ENCODE peak calls at places on chromosomes 11 and 22, in seven cellular contexts. C is fibroblast of the conjunctiva; Z is activated CD8-positive, alpha-beta memory T cell treated with anti-CD3 and anti-CD28 coated beads, Interleukin-2, amount 50 U/mL, for 48 hours; F is Jurkat, Clone E6-1; G is activated CD8-positive, alpha-beta T cell treated with anti-CD3 and anti-CD28 coated beads for 36 hours; D is colonic mucosa; B is stimulated activated effector memory CD8-positive, alpha-beta T cell treated with anti-CD3 and anti-CD28 coated beads, Interleukin-12 subunit alpha, Interleukin-12 subunit beta, amount 100 ng/mL, for 72 hours. S is an unnamed sample.

GRCh38 chr11:94120946-94121345 is 7.7 kb upstream of the PANX1 start:
- DNase-seq in C (no peak), Z (no peak), F (no peak), G (no peak), D (no peak), B (no peak), S (no peak)

GRCh38 chr11:116104480-116105174 is 600.4 kb upstream of the CADM1 start:
- DNase-seq in C (no peak), Z (no peak), F (no peak), G (no peak), D (no peak), B (no peak), S (no peak)

GRCh38 chr11:68653486-68654430 is 30.6 kb upstream of the GAL start:
- DNase-seq in C (no peak), Z (no peak), F (no peak), G (no peak), D (no peak), B (no peak), S (no peak)

GRCh38 chr11:123062892-123063395 is 1.0 kb upstream of the HSPA8 start:
- DNase-seq in C (no peak), Z (no peak), F (no peak), G (no peak), D (no peak), B (no peak), S (no peak)

GRCh38 chr11:106076421-106076922 is 675 bp downstream of the KBTBD3 start:
- DNase-seq in C (no peak), Z (no peak), F (no peak), G (peak; percentile 7), D (peak; percentile 30), B (no peak), S (peak; percentile 49)

GRCh38 chr11:15471028-15471708 is 356.4 kb downstream of the INSC start:
- DNase-seq in C (no peak), Z (no peak), F (no peak), G (no peak), D (peak; percentile 59), B (no peak), S (no peak)

GRCh38 chr11:115548878-115549528 is 44.8 kb upstream of the CADM1 start:
- DNase-seq in C (no peak), Z (no peak), F (no peak), G (no peak), D (peak; percentile 30), B (no peak), S (no peak)

GRCh38 chr11:130192845-130193267 is 33.3 kb downstream of the ST14 start:
- DNase-seq in C (no peak), Z (no peak), F (no peak), G (no peak), D (no peak), B (no peak), S (no peak)

GRCh38 chr11:118570787-118571186 is 1.4 kb upstream of the ARCN1 start:
- DNase-seq in C (no peak), Z (no peak), F (no peak), G (no peak), D (no peak), B (no peak), S (no peak)

GRCh38 chr11:15342163-15342562 is 227.4 kb downstream of the INSC start:
- DNase-seq in C (no peak), Z (no peak), F (no peak), G (no peak), D (no peak), B (no peak), S (no peak)

GRCh38 chr22:35212020-35212419 is 45.3 kb upstream of the HMGXB4 start:
- DNase-seq in C (no peak), Z (no peak), F (no peak), G (no peak), D (no peak), B (no peak), S (no peak)

GRCh38 chr11:73542175-73542574 is 55.7 kb downstream of the FAM168A start:
- DNase-seq in C (no peak), Z (no peak), F (no peak), G (no peak), D (no peak), B (no peak), S (no peak)

GRCh38 chr11:96238563-96239166 is 104.3 kb downstream of the MAML2 start:
- DNase-seq in C (no peak), Z (no peak), F (no peak), G (no peak), D (no peak), B (no peak), S (no peak)

GRCh38 chr11:31535479-31535878 is 25.9 kb downstream of the ELP4 start:
- DNase-seq in C (no peak), Z (no peak), F (no peak), G (no peak), D (no peak), B (no peak), S (no peak)

GRCh38 chr22:26711205-26711958 is 54.0 kb downstream of the MIAT start:
- DNase-seq in C (no peak), Z (no peak), F (no peak), G (peak; percentile 42), D (no peak), B (peak; percentile 51), S (no peak)

GRCh38 chr11:122115520-122116343 is at the start of gene BLID:
- DNase-seq in C (no peak), Z (no peak), F (peak; percentile 12), G (peak; percentile 5), D (no peak), B (no peak), S (peak; percentile 38)

GRCh38 chr22:35411112-35411511 is 11.2 kb downstream of the MCM5 start:
- DNase-seq in C (no peak), Z (no peak), F (no peak), G (no peak), D (no peak), B (no peak), S (no peak)

GRCh38 chr22:39174498-39175120 is 22.1 kb upstream of the CBX7 start:
- DNase-seq in C (peak; percentile 78), Z (peak; percentile 77), F (peak; percentile 66), G (peak; percentile 80), D (peak; percentile 49), B (peak; percentile 65), S (peak; percentile 76)

GRCh38 chr11:96307748-96308133 is 35.3 kb downstream of the MAML2 start:
- DNase-seq in C (peak; percentile 75), Z (no peak), F (no peak), G (no peak), D (peak; percentile 75), B (no peak), S (no peak)

GRCh38 chr22:38823637-38824036 is 20.2 kb downstream of the NPTXR start:
- DNase-seq in C (no peak), Z (no peak), F (no peak), G (no peak), D (no peak), B (no peak), S (no peak)

GRCh38 chr11:28808771-28809170 is 700.6 kb downstream of the METTL15 start:
- DNase-seq in C (no peak), Z (no peak), F (no peak), G (no peak), D (no peak), B (no peak), S (no peak)

GRCh38 chr22:48636746-48637145 is 1190.9 kb downstream of the BRD1 start:
- DNase-seq in C (no peak), Z (no peak), F (no peak), G (no peak), D (no peak), B (no peak), S (no peak)

GRCh38 chr11:43397251-43397650 is 38.5 kb downstream of the TTC17 start:
- DNase-seq in C (no peak), Z (no peak), F (no peak), G (peak; percentile 19), D (no peak), B (no peak), S (no peak)

GRCh38 chr22:35808377-35808776 is 90.7 kb downstream of the APOL5 start:
- DNase-seq in C (no peak), Z (no peak), F (no peak), G (no peak), D (no peak), B (no peak), S (no peak)

GRCh38 chr11:210122-210802 is 2.8 kb downstream of the RIC8A start:
- DNase-seq in C (no peak), Z (no peak), F (no peak), G (no peak), D (peak; percentile 15), B (no peak), S (no peak)

S was measured in tibial artery.